ENCODE peak calls at places on chromosomes 11 and 22, in eight cellular contexts. M, G, W, Z, X, K, Q and A are unnamed samples.

GRCh38 chr11:86625544-86625943 is 46.9 kb downstream of the ME3 start:
- DNase-seq in M (no peak), G (no peak), W (no peak), Z (no peak), X (no peak), K (no peak), Q (no peak), A (no peak)

GRCh38 chr11:120793806-120794479 is 230.0 kb upstream of the TBCEL start:
- DNase-seq in M (no peak), G (no peak), W (no peak), Z (no peak), X (no peak), K (no peak), Q (no peak), A (no peak)

GRCh38 chr22:34878996-34879395 is 187.0 kb upstream of the ISX start:
- DNase-seq in M (no peak), G (no peak), W (no peak), Z (no peak), X (no peak), K (no peak), Q (no peak), A (no peak)

GRCh38 chr11:70141490-70142014 is 61.5 kb upstream of the FADD start:
- DNase-seq in M (no peak), G (peak), W (no peak), Z (no peak), X (no peak), K (no peak), Q (no peak), A (no peak)

GRCh38 chr22:31346255-31346732 is at the start of gene PATZ1:
- DNase-seq in M (peak), G (no peak), W (peak), Z (peak), X (no peak), K (peak), Q (no peak), A (peak)

GRCh38 chr11:125167292-125167953 is 2.9 kb downstream of the PKNOX2 start:
- DNase-seq in M (no peak), G (peak), W (no peak), Z (peak), X (no peak), K (peak), Q (peak), A (no peak)

GRCh38 chr22:33841281-33842005 is 78.8 kb downstream of the LARGE1 start:
- DNase-seq in M (no peak), G (no peak), W (no peak), Z (no peak), X (no peak), K (no peak), Q (no peak), A (no peak)

GRCh38 chr22:49426618-49427266 is 400.9 kb downstream of the BRD1 start:
- DNase-seq in M (no peak), G (no peak), W (no peak), Z (no peak), X (no peak), K (no peak), Q (no peak), A (peak)

GRCh38 chr11:118002010-118002540 is 15.9 kb downstream of the IL10RA start:
- DNase-seq in M (no peak), G (no peak), W (no peak), Z (no peak), X (no peak), K (no peak), Q (no peak), A (peak)

GRCh38 chr11:72012897-72013721 is 14.4 kb downstream of the IL18BP start:
- DNase-seq in M (peak), G (no peak), W (peak), Z (peak), X (peak), K (no peak), Q (no peak), A (no peak)

GRCh38 chr11:104625246-104625645 is 273.0 kb downstream of the CASP12 start:
- DNase-seq in M (peak), G (no peak), W (no peak), Z (no peak), X (no peak), K (no peak), Q (no peak), A (no peak)

GRCh38 chr22:46753761-46754109 is 8.7 kb upstream of the TBC1D22A start:
- DNase-seq in M (no peak), G (no peak), W (no peak), Z (no peak), X (no peak), K (no peak), Q (no peak), A (no peak)

GRCh38 chr11:32173435-32173834 is 82.6 kb downstream of the RCN1 start:
- DNase-seq in M (peak), G (peak), W (peak), Z (peak), X (peak), K (peak), Q (peak), A (no peak)

GRCh38 chr11:94473177-94473799 is 20.4 kb downstream of the MRE11 start:
- DNase-seq in M (no peak), G (no peak), W (no peak), Z (no peak), X (no peak), K (no peak), Q (no peak), A (no peak)

GRCh38 chr11:68583047-68583446 is 101.3 kb upstream of the GAL start:
- DNase-seq in M (peak), G (no peak), W (no peak), Z (no peak), X (peak), K (no peak), Q (no peak), A (no peak)

GRCh38 chr11:122202951-122203456 is 87.0 kb upstream of the BLID start:
- DNase-seq in M (peak), G (peak), W (peak), Z (peak), X (peak), K (peak), Q (peak), A (peak)

GRCh38 chr22:49609207-49609876 is 218.3 kb downstream of the BRD1 start:
- DNase-seq in M (no peak), G (no peak), W (no peak), Z (peak), X (no peak), K (no peak), Q (no peak), A (no peak)

GRCh38 chr11:12723410-12724297 is 49.4 kb downstream of the TEAD1 start:
- DNase-seq in M (peak), G (no peak), W (no peak), Z (peak), X (no peak), K (no peak), Q (no peak), A (no peak)

GRCh38 chr22:46119729-46120419 is 30.5 kb upstream of the PPARA start:
- DNase-seq in M (peak), G (no peak), W (peak), Z (no peak), X (peak), K (no peak), Q (no peak), A (no peak)

GRCh38 chr11:43952401-43953342 is 10.2 kb downstream of the C11orf96 start:
- DNase-seq in M (no peak), G (no peak), W (peak), Z (no peak), X (no peak), K (no peak), Q (no peak), A (no peak)

GRCh38 chr22:28442951-28443876 is 236.4 kb downstream of the TTC28 start:
- DNase-seq in M (no peak), G (peak), W (peak), Z (peak), X (no peak), K (peak), Q (peak), A (no peak)

GRCh38 chr22:46054091-46054877 is 77.3 kb upstream of the WNT7B start:
- DNase-seq in M (peak), G (no peak), W (peak), Z (peak), X (no peak), K (no peak), Q (no peak), A (no peak)

GRCh38 chr11:69691449-69691848 is 12.4 kb downstream of the FGF19 start:
- DNase-seq in M (peak), G (no peak), W (no peak), Z (no peak), X (no peak), K (no peak), Q (no peak), A (no peak)

GRCh38 chr22:43946391-43946680 is 8.9 kb upstream of the SAMM50 start:
- DNase-seq in M (no peak), G (peak), W (no peak), Z (no peak), X (no peak), K (no peak), Q (no peak), A (no peak)

GRCh38 chr22:17969732-17970131 is 54.6 kb downstream of the MICAL3 start:
- DNase-seq in M (peak), G (no peak), W (peak), Z (no peak), X (peak), K (no peak), Q (no peak), A (no peak)

GRCh38 chr11:62933775-62934495 is 12.8 kb upstream of the CHRM1 start:
- DNase-seq in M (no peak), G (no peak), W (no peak), Z (no peak), X (no peak), K (no peak), Q (no peak), A (no peak)

GRCh38 chr11:94018721-94019120 is 2.4 kb upstream of the HEPHL1 start:
- DNase-seq in M (no peak), G (no peak), W (no peak), Z (no peak), X (no peak), K (no peak), Q (no peak), A (no peak)

GRCh38 chr11:64799256-64799924 is 3.6 kb downstream of the MAP4K2 start:
- DNase-seq in M (no peak), G (no peak), W (no peak), Z (no peak), X (no peak), K (no peak), Q (no peak), A (no peak)
- TF ChIP-seq CTCF in M (no peak), G (no peak), W (no peak), Z (no peak), X (no peak), K (no peak), Q (no peak), A (no peak)

DNA sequence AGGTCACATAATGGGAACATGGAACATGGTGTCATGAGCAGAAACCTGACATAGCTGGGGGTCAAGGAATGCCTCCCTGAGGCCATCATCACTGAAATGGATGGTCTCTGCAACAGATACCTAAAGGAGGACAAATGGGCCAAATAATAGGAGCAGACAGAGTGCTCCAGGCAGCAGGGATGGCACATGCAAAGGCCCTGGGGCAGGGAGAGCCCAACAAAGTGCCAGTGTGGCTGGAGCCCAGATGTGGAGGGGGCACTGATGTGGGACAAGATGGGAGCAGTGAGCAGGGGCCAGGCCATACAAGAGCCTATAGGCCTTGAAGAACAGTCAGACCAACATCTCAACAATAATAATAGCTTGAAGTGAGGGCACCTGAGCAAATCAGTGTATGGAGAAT is 497.8 kb downstream of the MN1 start:
- DNase-seq in M (no peak), G (no peak), W (no peak), Z (no peak), X (no peak), K (no peak), Q (no peak), A (no peak)
- TF ChIP-seq CTCF in M (no peak), G (no peak), W (no peak), Z (no peak), X (no peak), K (no peak), Q (no peak), A (no peak)

GRCh38 chr22:42277988-42278776 is 7.7 kb upstream of the TCF20 start:
- DNase-seq in M (peak), G (peak), W (no peak), Z (peak), X (no peak), K (no peak), Q (no peak), A (peak)
- TF ChIP-seq CTCF in M (no peak), G (peak), W (no peak), Z (no peak), X (peak), K (no peak), Q (no peak), A (peak)

DNA sequence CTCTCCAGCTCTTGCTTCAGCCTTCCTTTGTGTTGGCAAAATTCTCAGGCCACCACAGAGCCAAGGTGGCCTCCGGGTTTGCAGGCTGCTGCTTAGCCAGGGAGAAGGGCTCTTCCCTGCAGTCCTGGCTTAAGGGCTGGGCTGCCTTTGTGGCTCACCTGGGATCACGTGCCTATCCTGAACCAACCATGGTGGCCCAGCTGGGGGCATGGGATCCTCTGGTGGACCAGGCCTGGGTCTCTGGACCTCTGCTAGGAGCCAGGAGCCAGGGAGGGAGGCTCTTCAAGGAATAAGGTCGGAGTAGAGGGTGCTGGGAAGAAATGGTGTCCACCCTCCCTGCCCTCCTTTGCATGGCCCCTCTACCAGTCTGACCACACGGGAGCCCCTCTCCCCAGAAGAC is 43.9 kb downstream of the CACNA1I start:
- DNase-seq in M (no peak), G (no peak), W (no peak), Z (no peak), X (no peak), K (no peak), Q (no peak), A (no peak)
- TF ChIP-seq CTCF in M (no peak), G (no peak), W (no peak), Z (no peak), X (no peak), K (no peak), Q (no peak), A (no peak)

DNA sequence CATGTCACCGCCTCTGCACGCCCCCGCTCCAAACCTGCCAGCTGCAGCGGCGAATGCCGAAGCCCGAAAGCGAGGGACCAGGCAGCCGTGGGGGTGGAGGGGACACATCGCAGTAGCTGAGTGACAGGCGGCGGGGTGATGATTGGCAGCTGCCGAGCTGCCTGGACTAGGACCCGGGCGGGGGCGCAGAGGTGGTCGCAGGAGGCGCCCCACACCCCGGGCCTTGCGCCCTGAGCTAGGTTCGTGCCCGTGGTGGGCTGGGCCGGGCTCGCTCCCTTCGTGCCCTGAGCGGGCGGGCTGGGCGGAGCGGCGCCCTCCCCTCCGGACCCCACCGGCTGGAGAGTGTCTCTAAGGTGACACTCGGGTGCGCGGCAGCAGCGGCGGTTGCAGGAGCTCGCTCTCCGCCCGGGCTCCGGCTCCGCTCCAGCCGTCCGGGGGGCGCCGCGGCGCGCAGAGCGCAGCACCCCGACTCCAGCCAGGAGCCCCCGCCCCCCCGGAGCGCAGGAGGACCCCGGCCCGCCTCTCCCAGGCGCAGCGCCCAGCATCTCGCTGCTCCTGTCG is 14.6 kb upstream of the DGKZ start:
- DNase-seq in M (no peak), G (peak), W (no peak), Z (no peak), X (no peak), K (no peak), Q (peak), A (no peak)
- TF ChIP-seq CTCF in M (no peak), G (no peak), W (no peak), Z (no peak), X (no peak), K (no peak), Q (no peak), A (no peak)

GRCh38 chr22:25774575-25775026 is 32.6 kb downstream of the MYO18B start:
- DNase-seq in M (no peak), G (peak), W (no peak), Z (no peak), X (no peak), K (peak), Q (peak), A (no peak)
- TF ChIP-seq CTCF in M (peak), G (peak), W (peak), Z (peak), X (peak), K (peak), Q (peak), A (peak)

GRCh38 chr11:17719940-17720795 is 797 bp downstream of the MYOD1 start:
- DNase-seq in M (no peak), G (peak), W (no peak), Z (no peak), X (no peak), K (no peak), Q (peak), A (no peak)
- TF ChIP-seq CTCF in M (no peak), G (peak), W (no peak), Z (no peak), X (no peak), K (peak), Q (peak), A (peak)

GRCh38 chr11:74697722-74698121 is 33.5 kb downstream of the CHRDL2 start:
- DNase-seq in M (no peak), G (no peak), W (no peak), Z (no peak), X (no peak), K (no peak), Q (no peak), A (no peak)
- TF ChIP-seq CTCF in M (no peak), G (no peak), W (no peak), Z (no peak), X (no peak), K (no peak), Q (no peak), A (no peak)

GRCh38 chr11:64875369-64876225 is 2.8 kb downstream of the EHD1 start:
- DNase-seq in M (no peak), G (no peak), W (peak), Z (no peak), X (no peak), K (no peak), Q (no peak), A (no peak)
- TF ChIP-seq CTCF in M (no peak), G (no peak), W (no peak), Z (no peak), X (no peak), K (no peak), Q (no peak), A (no peak)

DNA sequence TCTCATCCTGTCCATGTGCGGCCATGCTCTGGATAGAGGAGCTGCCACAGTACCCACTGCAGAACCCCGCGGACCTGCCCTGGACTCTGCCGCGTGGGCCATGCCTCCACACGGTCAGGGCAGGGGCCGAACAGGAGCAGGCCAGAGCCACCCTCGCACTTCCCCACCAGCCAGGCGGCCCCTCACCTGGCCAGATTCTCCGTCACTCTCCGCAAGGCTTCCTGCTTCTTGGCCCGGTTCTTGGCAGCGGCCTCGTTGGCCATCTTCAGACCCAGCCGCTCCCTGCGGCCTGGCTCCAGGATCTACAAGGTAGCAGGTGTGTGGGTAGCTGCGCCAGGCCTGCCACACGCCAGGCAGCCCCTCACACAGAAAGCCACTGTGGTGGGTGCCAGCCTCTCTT is 3.8 kb downstream of the TSSK2 start:
- DNase-seq in M (no peak), G (no peak), W (no peak), Z (no peak), X (no peak), K (no peak), Q (no peak), A (no peak)
- TF ChIP-seq CTCF in M (no peak), G (no peak), W (no peak), Z (no peak), X (no peak), K (no peak), Q (no peak), A (no peak)